ENCODE peak calls at places on chromosomes 1 and 21, in six cellular contexts. S, Q, Z, N, J and H are unnamed samples.

GRCh38 chr21:25733859-25734653 is 648 bp downstream of the ATP5PF start:
- DNase-seq in S (no peak), Q (peak), Z (no peak), N (peak), J (peak), H (no peak)

GRCh38 chr1:1361982-1362423 is 3.6 kb upstream of the MXRA8 start:
- DNase-seq in S (no peak), Q (no peak), Z (no peak), N (no peak), J (peak), H (no peak)

GRCh38 chr1:25784575-25785051 is 15.4 kb upstream of the SELENON start:
- DNase-seq in S (no peak), Q (no peak), Z (no peak), N (no peak), J (no peak), H (no peak)

GRCh38 chr1:186568221-186568620 is 107.3 kb upstream of the PDC start:
- DNase-seq in S (no peak), Q (no peak), Z (no peak), N (no peak), J (no peak), H (no peak)

GRCh38 chr1:33344896-33345295 is 24.0 kb upstream of the A3GALT2 start:
- DNase-seq in S (no peak), Q (no peak), Z (no peak), N (no peak), J (no peak), H (no peak)

GRCh38 chr1:38270241-38270871 is 223.8 kb upstream of the POU3F1 start:
- DNase-seq in S (no peak), Q (no peak), Z (no peak), N (no peak), J (peak), H (no peak)

GRCh38 chr1:172678990-172679772 is 20.3 kb downstream of the FASLG start:
- DNase-seq in S (no peak), Q (no peak), Z (no peak), N (no peak), J (no peak), H (no peak)

GRCh38 chr1:54413295-54413694 is 7.1 kb upstream of the SSBP3 start:
- DNase-seq in S (no peak), Q (no peak), Z (no peak), N (peak), J (no peak), H (no peak)

GRCh38 chr1:27145934-27146354 is 9.0 kb downstream of the SLC9A1 start:
- DNase-seq in S (no peak), Q (no peak), Z (no peak), N (no peak), J (no peak), H (no peak)

GRCh38 chr1:32969556-32969955 is 4.9 kb upstream of the RNF19B start:
- DNase-seq in S (no peak), Q (no peak), Z (no peak), N (no peak), J (no peak), H (no peak)

GRCh38 chr1:116167625-116168276 is 56.6 kb downstream of the MAB21L3 start:
- DNase-seq in S (no peak), Q (no peak), Z (no peak), N (no peak), J (peak), H (peak)

GRCh38 chr1:39692152-39693064 is 1.2 kb upstream of the HPCAL4 start:
- DNase-seq in S (peak), Q (no peak), Z (no peak), N (no peak), J (peak), H (no peak)

GRCh38 chr1:118927421-118927820 is 60.7 kb downstream of the TBX15 start:
- DNase-seq in S (no peak), Q (no peak), Z (no peak), N (no peak), J (no peak), H (no peak)

GRCh38 chr1:101174722-101175121 is 62.1 kb upstream of the S1PR1 start:
- DNase-seq in S (no peak), Q (no peak), Z (no peak), N (no peak), J (no peak), H (no peak)

GRCh38 chr1:167548059-167548932 is 5.3 kb downstream of the CREG1 start:
- DNase-seq in S (no peak), Q (no peak), Z (no peak), N (no peak), J (no peak), H (no peak)

GRCh38 chr1:93692983-93693591 is 11.4 kb upstream of the BCAR3 start:
- DNase-seq in S (peak), Q (no peak), Z (no peak), N (peak), J (no peak), H (no peak)

GRCh38 chr21:32048353-32048752 is 175.5 kb downstream of the HUNK start:
- DNase-seq in S (peak), Q (no peak), Z (no peak), N (no peak), J (no peak), H (no peak)

GRCh38 chr1:218401896-218402770 is 57.0 kb downstream of the TGFB2 start:
- DNase-seq in S (no peak), Q (peak), Z (no peak), N (no peak), J (no peak), H (no peak)

GRCh38 chr1:223307544-223307943 is 56.4 kb downstream of the SUSD4 start:
- DNase-seq in S (no peak), Q (no peak), Z (no peak), N (no peak), J (no peak), H (no peak)

GRCh38 chr1:58762806-58763205 is 21.0 kb downstream of the JUN start:
- DNase-seq in S (no peak), Q (no peak), Z (no peak), N (no peak), J (no peak), H (no peak)

GRCh38 chr1:244319283-244320132 is 132.2 kb downstream of the ADSS2 start:
- DNase-seq in S (peak), Q (no peak), Z (no peak), N (peak), J (no peak), H (no peak)

GRCh38 chr1:33036051-33036525 is 595 bp downstream of the AK2 start:
- DNase-seq in S (no peak), Q (no peak), Z (no peak), N (peak), J (no peak), H (no peak)

GRCh38 chr1:19374402-19374801 is 62.3 kb downstream of the SLC66A1 start:
- DNase-seq in S (no peak), Q (no peak), Z (no peak), N (peak), J (peak), H (peak)